ENCODE peak calls at places on chromosome 14, in four cellular contexts. S is iPS-NIHi11, G is ovary, J is neural crest cell. B is an unnamed sample.

GRCh38 chr14:61638595-61639391 is 56.5 kb upstream of the HIF1A start:
- DNase-seq in G (no peak), J (no peak), S (no peak), B (no peak)

GRCh38 chr14:81455344-81455743 is 55.2 kb upstream of the STON2 start:
- DNase-seq in G (no peak), J (no peak), S (no peak), B (no peak)

GRCh38 chr14:21039059-21039422 is 3.1 kb upstream of the RNASE7 start:
- DNase-seq in S (peak; percentile 54), G (peak; percentile 92), J (no peak), B (no peak)

GRCh38 chr14:51616724-51617409 is 34.8 kb upstream of the FRMD6 start:
- DNase-seq in J (no peak), S (no peak), G (no peak), B (no peak)

GRCh38 chr14:32986791-32987545 is 48.3 kb downstream of the NPAS3 start:
- DNase-seq in J (peak; percentile 53), G (no peak), S (no peak), B (no peak)

GRCh38 chr14:44914849-44915248 is 46.9 kb downstream of the KLHL28 start:
- DNase-seq in J (no peak), G (no peak), S (no peak), B (peak; percentile 51)

GRCh38 chr14:96098309-96098998 is 59.3 kb downstream of the C14orf132 start:
- DNase-seq in G (no peak), J (peak; percentile 38), S (peak; percentile 75), B (peak; percentile 41)

GRCh38 chr14:63633801-63634200 is 7.9 kb downstream of the WDR89 start:
- DNase-seq in J (no peak), G (no peak), S (no peak), B (no peak)

GRCh38 chr14:64303471-64303917 is 9.3 kb upstream of the ESR2 start:
- DNase-seq in G (no peak), J (no peak), S (peak; percentile 80), B (peak; percentile 26)

GRCh38 chr14:92759300-92759678 is 10.9 kb upstream of the LGMN start:
- DNase-seq in G (no peak), S (peak; percentile 26), J (no peak), B (peak; percentile 3)

GRCh38 chr14:35492569-35493014 is 41.4 kb upstream of the INSM2 start:
- DNase-seq in J (no peak), G (no peak), S (no peak), B (no peak)

GRCh38 chr14:96285667-96286066 is 29.7 kb downstream of the BDKRB1 start:
- DNase-seq in G (no peak), S (no peak), J (no peak), B (no peak)

GRCh38 chr14:21436567-21437062 is 19.3 kb downstream of the CHD8 start:
- DNase-seq in J (no peak), S (no peak), G (no peak), B (no peak)

GRCh38 chr14:106883218-106883692 is 1356.9 kb downstream of the TMEM121 start:
- DNase-seq in G (peak; percentile 27), J (no peak), S (no peak), B (no peak)

GRCh38 chr14:24889843-24890242 is 160.1 kb downstream of the STXBP6 start:
- DNase-seq in S (no peak), G (no peak), J (no peak), B (no peak)

GRCh38 chr14:67514650-67515385 is 18.3 kb upstream of the PLEKHH1 start:
- DNase-seq in G (peak; percentile 23), J (peak; percentile 27), S (peak; percentile 67), B (peak; percentile 48)

GRCh38 chr14:75673345-75673744 is 12.3 kb downstream of the TTLL5 start:
- DNase-seq in J (no peak), S (no peak), G (no peak), B (no peak)

GRCh38 chr14:22491683-22492483 is 97.1 kb downstream of the DAD1 start:
- DNase-seq in J (no peak), G (no peak), S (no peak), B (no peak)

GRCh38 chr14:76926521-76927251 is 100.5 kb downstream of the LRRC74A start:
- DNase-seq in S (peak; percentile 73), G (peak; percentile 77), J (no peak), B (no peak)

GRCh38 chr14:29518335-29518734 is 409.3 kb downstream of the PRKD1 start:
- DNase-seq in G (no peak), S (no peak), J (no peak), B (no peak)